ENCODE peak calls at places on chromosomes 5 and 9, in seven cellular contexts. G, E, H, S, I, M and J are unnamed samples.
A peak's percentile ranks its signal among the peaks of the same experiment; 100 is the strongest.

GRCh38 chr5:107743357-107744000 is 72.7 kb upstream of the EFNA5 start:
- DNase-seq in G (no peak), E (no peak), H (no peak), S (no peak), I (no peak), M (no peak), J (no peak)

GRCh38 chr9:1331546-1331945 is 281.4 kb downstream of the DMRT2 start:
- DNase-seq in G (no peak), E (no peak), H (no peak), S (no peak), I (no peak), M (no peak), J (no peak)

GRCh38 chr5:171420429-171421231 is 1.2 kb downstream of the FGF18 start:
- DNase-seq in G (peak; percentile 42), E (peak; percentile 79), H (peak; percentile 73), S (peak; percentile 88), I (no peak), M (peak; percentile 81), J (no peak)

GRCh38 chr9:104099630-104100029 is 5.5 kb downstream of the SMC2 start:
- DNase-seq in G (no peak), E (no peak), H (no peak), S (no peak), I (no peak), M (no peak), J (no peak)

GRCh38 chr9:27391495-27391894 is 94.5 kb upstream of the EQTN start:
- DNase-seq in G (no peak), E (no peak), H (no peak), S (no peak), I (no peak), M (no peak), J (no peak)

GRCh38 chr5:15711881-15712280 is 211.9 kb downstream of the FBXL7 start:
- DNase-seq in G (no peak), E (no peak), H (no peak), S (no peak), I (no peak), M (no peak), J (no peak)

GRCh38 chr5:88459971-88460370 is 191.3 kb upstream of the TMEM161B start:
- DNase-seq in G (no peak), E (no peak), H (no peak), S (no peak), I (no peak), M (no peak), J (no peak)

GRCh38 chr5:174073088-174073487 is 27.6 kb downstream of the NSG2 start:
- DNase-seq in G (no peak), E (no peak), H (no peak), S (no peak), I (no peak), M (no peak), J (no peak)

GRCh38 chr9:33435821-33436277 is 11.5 kb downstream of the AQP3 start:
- DNase-seq in G (no peak), E (no peak), H (no peak), S (no peak), I (no peak), M (no peak), J (no peak)

GRCh38 chr5:96565843-96566242 is 96.3 kb upstream of the CAST start:
- DNase-seq in G (no peak), E (no peak), H (no peak), S (no peak), I (no peak), M (no peak), J (no peak)

GRCh38 chr9:34506623-34507022 is 16.2 kb downstream of the ENHO start:
- DNase-seq in G (no peak), E (no peak), H (no peak), S (no peak), I (no peak), M (no peak), J (no peak)

GRCh38 chr5:522899-523657 is 1.2 kb downstream of the SLC9A3 start:
- DNase-seq in G (no peak), E (no peak), H (peak; percentile 38), S (no peak), I (no peak), M (no peak), J (no peak)

GRCh38 chr9:84708400-84708799 is 38.9 kb downstream of the NTRK2 start:
- DNase-seq in G (no peak), E (no peak), H (no peak), S (no peak), I (no peak), M (no peak), J (no peak)

GRCh38 chr5:66134407-66134843 is 9.7 kb upstream of the SREK1 start:
- DNase-seq in G (no peak), E (no peak), H (no peak), S (no peak), I (no peak), M (no peak), J (no peak)

GRCh38 chr9:107749787-107750444 is 260.3 kb upstream of the KLF4 start:
- DNase-seq in G (peak; percentile 40), E (peak; percentile 95), H (peak; percentile 75), S (peak; percentile 85), I (no peak), M (no peak), J (no peak)

GRCh38 chr5:1747079-1747802 is 52.4 kb downstream of the MRPL36 start:
- DNase-seq in G (no peak), E (no peak), H (no peak), S (no peak), I (no peak), M (no peak), J (no peak)

GRCh38 chr9:85471791-85472190 is 270.0 kb downstream of the AGTPBP1 start:
- DNase-seq in G (no peak), E (no peak), H (no peak), S (no peak), I (no peak), M (no peak), J (no peak)

GRCh38 chr9:130159814-130160670 is 12.2 kb upstream of the NCS1 start:
- DNase-seq in G (no peak), E (no peak), H (no peak), S (no peak), I (no peak), M (no peak), J (no peak)

GRCh38 chr5:133298447-133298846 is 246.6 kb downstream of the HSPA4 start:
- DNase-seq in G (no peak), E (no peak), H (no peak), S (no peak), I (no peak), M (no peak), J (peak; percentile 18)
- H3K4me1 ChIP-seq in G (no peaks in the 10 kb centered on the region), E (no peaks in the 10 kb centered on the region), H (no peaks in the 10 kb centered on the region), S (no peaks in the 10 kb centered on the region), I (no peaks in the 10 kb centered on the region), M (no peaks in the 10 kb centered on the region), J (peaks cover 10% of the 10 kb centered on the region)

GRCh38 chr9:95148121-95148520 is 169.4 kb downstream of the FANCC start:
- DNase-seq in G (no peak), E (no peak), H (no peak), S (no peak), I (no peak), M (no peak), J (no peak)
- H3K4me1 ChIP-seq in G (no peaks in the 10 kb centered on the region), E (peaks cover 17% of the 10 kb centered on the region), H (peaks cover 7% of the 10 kb centered on the region), S (no peaks in the 10 kb centered on the region), I (no peaks in the 10 kb centered on the region), M (no peaks in the 10 kb centered on the region), J (no peaks in the 10 kb centered on the region)

GRCh38 chr5:52830700-52831099 is 43.0 kb downstream of the ITGA1 start:
- DNase-seq in G (no peak), E (no peak), H (no peak), S (no peak), I (no peak), M (no peak), J (no peak)

GRCh38 chr5:52825826-52826225 is 38.1 kb downstream of the ITGA1 start:
- DNase-seq in G (no peak), E (no peak), H (no peak), S (no peak), I (no peak), M (no peak), J (no peak)

GRCh38 chr5:52827815-52828214 is 40.1 kb downstream of the ITGA1 start:
- DNase-seq in G (no peak), E (no peak), H (no peak), S (no peak), I (no peak), M (no peak), J (no peak)

GRCh38 chr5:52831776-52832511 is 44.2 kb downstream of the ITGA1 start:
- DNase-seq in G (no peak), E (no peak), H (no peak), S (no peak), I (no peak), M (no peak), J (no peak)

DNA sequence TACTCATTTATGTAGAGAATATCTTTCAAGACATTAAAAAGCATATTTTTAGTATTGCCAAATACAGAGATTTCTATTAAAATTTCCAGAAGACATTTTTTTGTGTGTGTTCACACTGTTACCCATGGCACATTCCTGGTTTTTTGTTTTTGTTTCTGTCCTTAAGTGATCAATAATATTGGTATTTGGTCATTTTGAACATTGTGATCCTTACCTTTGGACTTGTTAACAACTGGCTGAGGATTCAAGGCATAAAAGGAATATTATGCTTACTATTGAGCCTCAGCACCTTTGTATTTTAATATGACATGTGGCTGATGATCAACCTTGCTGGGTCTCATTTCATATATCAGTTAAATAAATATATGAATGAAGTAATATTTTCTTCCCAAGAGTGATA is 41.9 kb downstream of the ITGA1 start:
- DNase-seq in G (no peak), E (no peak), H (no peak), S (no peak), I (no peak), M (no peak), J (no peak)
- H3K4me1 ChIP-seq in G (no peaks in the 10 kb centered on the region), E (no peaks in the 10 kb centered on the region), H (peaks cover 23% of the 10 kb centered on the region), S (no peaks in the 10 kb centered on the region), I (no peaks in the 10 kb centered on the region), M (no peaks in the 10 kb centered on the region), J (no peaks in the 10 kb centered on the region)

GRCh38 chr9:98993570-98993945 is 49.9 kb downstream of the COL15A1 start:
- DNase-seq in G (no peak), E (no peak), H (no peak), S (peak; percentile 50), I (no peak), M (no peak), J (no peak)

GRCh38 chr9:98994226-98995058 is 50.7 kb downstream of the COL15A1 start:
- DNase-seq in G (no peak), E (no peak), H (no peak), S (no peak), I (no peak), M (no peak), J (no peak)

GRCh38 chr9:98995059-98995665 is 51.5 kb downstream of the COL15A1 start:
- DNase-seq in G (peak; percentile 50), E (no peak), H (peak; percentile 63), S (peak; percentile 76), I (no peak), M (no peak), J (no peak)

GRCh38 chr9:98997580-98997979 is 53.9 kb downstream of the COL15A1 start:
- DNase-seq in G (no peak), E (no peak), H (no peak), S (peak; percentile 53), I (no peak), M (peak; percentile 50), J (no peak)

DNA sequence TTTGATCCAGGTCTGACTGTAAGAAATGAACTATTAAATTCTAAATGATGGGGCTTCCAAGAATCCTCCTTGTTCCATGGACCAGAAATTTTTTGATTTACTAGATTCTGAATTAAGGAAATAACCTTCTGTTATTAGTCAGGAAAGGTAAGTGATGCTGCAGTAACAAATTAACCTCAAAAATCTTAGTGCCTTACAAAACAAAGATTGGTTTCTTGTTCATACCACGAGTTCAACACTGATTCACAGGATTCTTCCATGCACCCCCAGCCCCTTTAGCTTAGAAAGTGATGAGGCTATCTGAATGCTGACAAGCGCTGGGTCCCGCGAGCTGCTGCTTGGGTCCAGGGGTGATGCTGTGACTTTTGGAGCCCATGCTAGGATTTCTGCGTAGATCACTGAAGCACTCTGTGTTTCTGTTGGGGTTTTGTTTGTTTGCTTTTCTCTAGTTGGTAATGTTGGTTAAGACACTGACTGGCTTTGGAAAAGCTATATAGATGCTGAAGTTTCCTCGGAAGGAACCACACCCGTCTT is 52.3 kb downstream of the COL15A1 start:
- DNase-seq in G (no peak), E (no peak), H (no peak), S (no peak), I (no peak), M (no peak), J (no peak)
- H3K4me1 ChIP-seq in G (peaks cover 21% of the 10 kb centered on the region), E (peaks cover 23% of the 10 kb centered on the region), H (peaks cover 56% of the 10 kb centered on the region), S (peaks cover 31% of the 10 kb centered on the region), I (peaks cover 8% of the 10 kb centered on the region), M (peaks cover 19% of the 10 kb centered on the region), J (peaks cover 4% of the 10 kb centered on the region)